ENCODE peak calls at places on chromosomes 7 and 10, in six cellular contexts. D, Y, N, I, M and V are unnamed samples.
A peak's percentile ranks its signal among the peaks of the same experiment; 100 is the strongest.

GRCh38 chr10:5234106-5234877 is 37.7 kb downstream of the AKR1C4 start:
- DNase-seq in D (no peak), Y (no peak), N (peak; percentile 56), I (peak; percentile 19), M (peak; percentile 86), V (peak; percentile 84)

GRCh38 chr7:52091101-52091500 is 774.5 kb upstream of the COBL start:
- DNase-seq in D (no peak), Y (no peak), N (no peak), I (no peak), M (no peak), V (no peak)

GRCh38 chr7:26081627-26082026 is 70.4 kb upstream of the NFE2L3 start:
- DNase-seq in D (no peak), Y (no peak), N (no peak), I (no peak), M (no peak), V (no peak)

GRCh38 chr10:5888843-5889623 is 660 bp downstream of the ANKRD16 start:
- DNase-seq in D (peak; percentile 3), Y (no peak), N (no peak), I (no peak), M (peak; percentile 11), V (no peak)

GRCh38 chr10:84352251-84352842 is 24.0 kb downstream of the CCSER2 start:
- DNase-seq in D (no peak), Y (no peak), N (peak; percentile 60), I (no peak), M (peak; percentile 71), V (no peak)

GRCh38 chr10:98186681-98187080 is 52.2 kb downstream of the R3HCC1L start:
- DNase-seq in D (no peak), Y (no peak), N (no peak), I (peak; percentile 23), M (peak; percentile 35), V (no peak)

GRCh38 chr10:74745449-74745848 is 81.0 kb upstream of the KAT6B start:
- DNase-seq in D (no peak), Y (no peak), N (no peak), I (no peak), M (no peak), V (no peak)

GRCh38 chr7:76293407-76293901 is 9.0 kb upstream of the HSPB1 start:
- DNase-seq in D (no peak), Y (no peak), N (no peak), I (no peak), M (no peak), V (no peak)

GRCh38 chr7:123674399-123675091 is 18.9 kb downstream of the LMOD2 start:
- DNase-seq in D (no peak), Y (no peak), N (peak; percentile 52), I (no peak), M (peak; percentile 30), V (peak; percentile 14)

GRCh38 chr7:14505906-14506305 is 396.6 kb downstream of the DGKB start:
- DNase-seq in D (no peak), Y (no peak), N (no peak), I (no peak), M (peak; percentile 4), V (no peak)

GRCh38 chr10:72794260-72794659 is 99.3 kb upstream of the OIT3 start:
- DNase-seq in D (no peak), Y (no peak), N (no peak), I (no peak), M (peak; percentile 59), V (no peak)

GRCh38 chr7:2040201-2040892 is 192.4 kb downstream of the MAD1L1 start:
- DNase-seq in D (no peak), Y (no peak), N (no peak), I (no peak), M (no peak), V (no peak)

GRCh38 chr7:77254429-77254828 is 54.8 kb upstream of the FGL2 start:
- DNase-seq in D (no peak), Y (no peak), N (no peak), I (no peak), M (no peak), V (no peak)

GRCh38 chr7:157541796-157542668 is 205.2 kb downstream of the DNAJB6 start:
- DNase-seq in D (no peak), Y (no peak), N (no peak), I (no peak), M (no peak), V (no peak)

GRCh38 chr7:102287465-102288146 is 938 bp downstream of the SH2B2 start:
- DNase-seq in D (peak; percentile 20), Y (no peak), N (peak; percentile 33), I (no peak), M (no peak), V (no peak)

GRCh38 chr7:126411821-126412383 is 840.8 kb downstream of the GRM8 start:
- DNase-seq in D (no peak), Y (no peak), N (no peak), I (no peak), M (no peak), V (no peak)

GRCh38 chr10:93376372-93377296 is 105.5 kb downstream of the MYOF start:
- DNase-seq in D (peak; percentile 7), Y (no peak), N (peak; percentile 85), I (peak; percentile 70), M (peak; percentile 90), V (peak; percentile 74)

GRCh38 chr10:54940418-54940817 is 139.4 kb upstream of the PCDH15 start:
- DNase-seq in D (no peak), Y (no peak), N (no peak), I (no peak), M (no peak), V (no peak)

GRCh38 chr7:4100691-4101090 is 581.4 kb upstream of the FOXK1 start:
- DNase-seq in D (no peak), Y (no peak), N (no peak), I (no peak), M (no peak), V (no peak)

GRCh38 chr10:14220026-14220425 is 110.7 kb downstream of the FRMD4A start:
- DNase-seq in D (no peak), Y (no peak), N (no peak), I (no peak), M (no peak), V (no peak)

GRCh38 chr10:105925045-105925785 is 1239.3 kb downstream of the SORCS1 start:
- DNase-seq in D (no peak), Y (no peak), N (no peak), I (no peak), M (no peak), V (no peak)